ENCODE peak calls at places on chromosomes 3 and 15, in nine cellular contexts. One of them, this sample, is unnamed.

GRCh38 chr15:42385206-42385979 is 26.1 kb downstream of the CAPN3 start:
- DNase-seq in T-cell: no peak
- DNase-seq in NCI-H748 treated with DMSO at 0.1 percent for 48 hours: peak; percentile 12
- DNase-seq in T-helper 17 cell: no peak
- DNase-seq in HS-27A: no peak
- DNase-seq in psoas muscle: no peak
- DNase-seq in RKO: peak; percentile 51
- DNase-seq in ELF-1: peak; percentile 86
- DNase-seq in NCI-H1092: no peak
- DNase-seq in this sample: peak; percentile 28

GRCh38 chr3:99242271-99242670 is 340.8 kb upstream of the DCBLD2 start:
- DNase-seq in T-cell: no peak
- DNase-seq in NCI-H748 treated with DMSO at 0.1 percent for 48 hours: no peak
- DNase-seq in T-helper 17 cell: no peak
- DNase-seq in HS-27A: no peak
- DNase-seq in psoas muscle: no peak
- DNase-seq in RKO: no peak
- DNase-seq in ELF-1: no peak
- DNase-seq in NCI-H1092: no peak
- DNase-seq in this sample: no peak

GRCh38 chr3:51057111-51057510 is 328.0 kb upstream of the MANF start:
- DNase-seq in T-cell: no peak
- DNase-seq in NCI-H748 treated with DMSO at 0.1 percent for 48 hours: no peak
- DNase-seq in T-helper 17 cell: no peak
- DNase-seq in HS-27A: no peak
- DNase-seq in psoas muscle: no peak
- DNase-seq in RKO: no peak
- DNase-seq in ELF-1: no peak
- DNase-seq in NCI-H1092: no peak
- DNase-seq in this sample: no peak

GRCh38 chr3:28171962-28172361 is 69.5 kb upstream of the CMC1 start:
- DNase-seq in T-cell: no peak
- DNase-seq in NCI-H748 treated with DMSO at 0.1 percent for 48 hours: no peak
- DNase-seq in T-helper 17 cell: no peak
- DNase-seq in HS-27A: no peak
- DNase-seq in psoas muscle: no peak
- DNase-seq in RKO: no peak
- DNase-seq in ELF-1: no peak
- DNase-seq in NCI-H1092: no peak
- DNase-seq in this sample: no peak

GRCh38 chr3:35383719-35384555 is 255.4 kb upstream of the ARPP21 start:
- DNase-seq in T-cell: no peak
- DNase-seq in NCI-H748 treated with DMSO at 0.1 percent for 48 hours: no peak
- DNase-seq in T-helper 17 cell: no peak
- DNase-seq in HS-27A: no peak
- DNase-seq in psoas muscle: no peak
- DNase-seq in RKO: peak; percentile 1
- DNase-seq in ELF-1: no peak
- DNase-seq in NCI-H1092: no peak
- DNase-seq in this sample: peak; percentile 5

GRCh38 chr15:31131853-31132375 is 30.4 kb upstream of the TRPM1 start:
- DNase-seq in T-cell: no peak
- DNase-seq in NCI-H748 treated with DMSO at 0.1 percent for 48 hours: no peak
- DNase-seq in T-helper 17 cell: no peak
- DNase-seq in HS-27A: no peak
- DNase-seq in psoas muscle: no peak
- DNase-seq in RKO: no peak
- DNase-seq in ELF-1: no peak
- DNase-seq in NCI-H1092: no peak
- DNase-seq in this sample: no peak

GRCh38 chr15:23869391-23869790 is 182.3 kb upstream of the NDN start:
- DNase-seq in T-cell: no peak
- DNase-seq in NCI-H748 treated with DMSO at 0.1 percent for 48 hours: no peak
- DNase-seq in T-helper 17 cell: no peak
- DNase-seq in HS-27A: no peak
- DNase-seq in psoas muscle: peak; percentile 61
- DNase-seq in RKO: no peak
- DNase-seq in ELF-1: peak; percentile 88
- DNase-seq in NCI-H1092: no peak
- DNase-seq in this sample: no peak

GRCh38 chr15:85482896-85483295 is 102.5 kb downstream of the AKAP13 start:
- DNase-seq in T-cell: no peak
- DNase-seq in NCI-H748 treated with DMSO at 0.1 percent for 48 hours: no peak
- DNase-seq in T-helper 17 cell: no peak
- DNase-seq in HS-27A: no peak
- DNase-seq in psoas muscle: no peak
- DNase-seq in RKO: no peak
- DNase-seq in ELF-1: peak; percentile 65
- DNase-seq in NCI-H1092: no peak
- DNase-seq in this sample: peak; percentile 33

GRCh38 chr15:79595995-79596622 is 164.0 kb downstream of the MINAR1 start:
- DNase-seq in T-cell: peak; percentile 10
- DNase-seq in NCI-H748 treated with DMSO at 0.1 percent for 48 hours: peak; percentile 63
- DNase-seq in T-helper 17 cell: no peak
- DNase-seq in HS-27A: peak; percentile 81
- DNase-seq in psoas muscle: no peak
- DNase-seq in RKO: peak; percentile 92
- DNase-seq in ELF-1: peak; percentile 92
- DNase-seq in NCI-H1092: peak; percentile 79
- DNase-seq in this sample: peak; percentile 11

GRCh38 chr3:144235489-144235888 is 263.9 kb downstream of the DIPK2A start:
- DNase-seq in T-cell: no peak
- DNase-seq in NCI-H748 treated with DMSO at 0.1 percent for 48 hours: no peak
- DNase-seq in T-helper 17 cell: no peak
- DNase-seq in HS-27A: no peak
- DNase-seq in psoas muscle: no peak
- DNase-seq in RKO: no peak
- DNase-seq in ELF-1: no peak
- DNase-seq in NCI-H1092: no peak
- DNase-seq in this sample: no peak

GRCh38 chr3:171261487-171261886 is 198.7 kb downstream of the TNIK start:
- DNase-seq in T-cell: no peak
- DNase-seq in NCI-H748 treated with DMSO at 0.1 percent for 48 hours: no peak
- DNase-seq in T-helper 17 cell: no peak
- DNase-seq in HS-27A: no peak
- DNase-seq in psoas muscle: no peak
- DNase-seq in RKO: peak; percentile 4
- DNase-seq in ELF-1: no peak
- DNase-seq in NCI-H1092: no peak
- DNase-seq in this sample: no peak

GRCh38 chr3:174397848-174398247 is 461.3 kb upstream of the NAALADL2 start:
- DNase-seq in T-cell: no peak
- DNase-seq in NCI-H748 treated with DMSO at 0.1 percent for 48 hours: no peak
- DNase-seq in T-helper 17 cell: no peak
- DNase-seq in HS-27A: no peak
- DNase-seq in psoas muscle: no peak
- DNase-seq in RKO: peak; percentile 66
- DNase-seq in ELF-1: no peak
- DNase-seq in NCI-H1092: no peak
- DNase-seq in this sample: no peak

GRCh38 chr3:30343067-30343831 is 263.2 kb upstream of the TGFBR2 start:
- DNase-seq in T-cell: no peak
- DNase-seq in NCI-H748 treated with DMSO at 0.1 percent for 48 hours: no peak
- DNase-seq in T-helper 17 cell: no peak
- DNase-seq in HS-27A: no peak
- DNase-seq in psoas muscle: no peak
- DNase-seq in RKO: no peak
- DNase-seq in ELF-1: no peak
- DNase-seq in NCI-H1092: no peak
- DNase-seq in this sample: no peak

GRCh38 chr15:64072812-64073211 is 20.8 kb downstream of the CIAO2A start:
- DNase-seq in T-cell: no peak
- DNase-seq in NCI-H748 treated with DMSO at 0.1 percent for 48 hours: no peak
- DNase-seq in T-helper 17 cell: no peak
- DNase-seq in HS-27A: no peak
- DNase-seq in psoas muscle: no peak
- DNase-seq in RKO: no peak
- DNase-seq in ELF-1: no peak
- DNase-seq in NCI-H1092: no peak
- DNase-seq in this sample: no peak

GRCh38 chr3:155631323-155632019 is 113.4 kb downstream of the PLCH1 start:
- DNase-seq in T-cell: no peak
- DNase-seq in NCI-H748 treated with DMSO at 0.1 percent for 48 hours: no peak
- DNase-seq in T-helper 17 cell: no peak
- DNase-seq in HS-27A: no peak
- DNase-seq in psoas muscle: no peak
- DNase-seq in RKO: no peak
- DNase-seq in ELF-1: no peak
- DNase-seq in NCI-H1092: no peak
- DNase-seq in this sample: no peak

GRCh38 chr3:31250116-31250813 is 282.5 kb upstream of the STT3B start:
- DNase-seq in T-cell: no peak
- DNase-seq in NCI-H748 treated with DMSO at 0.1 percent for 48 hours: no peak
- DNase-seq in T-helper 17 cell: no peak
- DNase-seq in HS-27A: no peak
- DNase-seq in psoas muscle: no peak
- DNase-seq in RKO: no peak
- DNase-seq in ELF-1: peak; percentile 34
- DNase-seq in NCI-H1092: no peak
- DNase-seq in this sample: no peak

GRCh38 chr15:39785139-39785538 is 2.5 kb upstream of the FSIP1 start:
- DNase-seq in T-cell: no peak
- DNase-seq in NCI-H748 treated with DMSO at 0.1 percent for 48 hours: no peak
- DNase-seq in T-helper 17 cell: no peak
- DNase-seq in HS-27A: no peak
- DNase-seq in psoas muscle: no peak
- DNase-seq in RKO: no peak
- DNase-seq in ELF-1: no peak
- DNase-seq in NCI-H1092: no peak
- DNase-seq in this sample: no peak

GRCh38 chr3:193335031-193335430 is 43.5 kb downstream of the ATP13A5 start:
- DNase-seq in T-cell: no peak
- DNase-seq in NCI-H748 treated with DMSO at 0.1 percent for 48 hours: no peak
- DNase-seq in T-helper 17 cell: no peak
- DNase-seq in HS-27A: no peak
- DNase-seq in psoas muscle: no peak
- DNase-seq in RKO: peak; percentile 23
- DNase-seq in ELF-1: no peak
- DNase-seq in NCI-H1092: no peak
- DNase-seq in this sample: no peak

GRCh38 chr3:16824085-16824696 is 60.6 kb upstream of the PLCL2 start:
- DNase-seq in T-cell: peak; percentile 5
- DNase-seq in NCI-H748 treated with DMSO at 0.1 percent for 48 hours: no peak
- DNase-seq in T-helper 17 cell: no peak
- DNase-seq in HS-27A: no peak
- DNase-seq in psoas muscle: no peak
- DNase-seq in RKO: no peak
- DNase-seq in ELF-1: no peak
- DNase-seq in NCI-H1092: no peak
- DNase-seq in this sample: no peak

GRCh38 chr3:4332574-4332973 is 29.4 kb downstream of the SETMAR start:
- DNase-seq in T-cell: no peak
- DNase-seq in NCI-H748 treated with DMSO at 0.1 percent for 48 hours: no peak
- DNase-seq in T-helper 17 cell: no peak
- DNase-seq in HS-27A: no peak
- DNase-seq in psoas muscle: no peak
- DNase-seq in RKO: no peak
- DNase-seq in ELF-1: no peak
- DNase-seq in NCI-H1092: no peak
- DNase-seq in this sample: no peak

GRCh38 chr15:29170496-29170895 is 99.1 kb downstream of the NSMCE3 start:
- DNase-seq in T-cell: no peak
- DNase-seq in NCI-H748 treated with DMSO at 0.1 percent for 48 hours: no peak
- DNase-seq in T-helper 17 cell: no peak
- DNase-seq in HS-27A: no peak
- DNase-seq in psoas muscle: no peak
- DNase-seq in RKO: no peak
- DNase-seq in ELF-1: no peak
- DNase-seq in NCI-H1092: no peak
- DNase-seq in this sample: no peak

GRCh38 chr15:93246266-93247242 is 157.5 kb upstream of the RGMA start:
- DNase-seq in T-cell: no peak
- DNase-seq in NCI-H748 treated with DMSO at 0.1 percent for 48 hours: peak; percentile 68
- DNase-seq in T-helper 17 cell: no peak
- DNase-seq in HS-27A: no peak
- DNase-seq in psoas muscle: no peak
- DNase-seq in RKO: no peak
- DNase-seq in ELF-1: peak; percentile 28
- DNase-seq in NCI-H1092: no peak
- DNase-seq in this sample: no peak

GRCh38 chr15:73183071-73183470 is 130.8 kb downstream of the NEO1 start:
- DNase-seq in T-cell: no peak
- DNase-seq in NCI-H748 treated with DMSO at 0.1 percent for 48 hours: no peak
- DNase-seq in T-helper 17 cell: no peak
- DNase-seq in HS-27A: no peak
- DNase-seq in psoas muscle: no peak
- DNase-seq in RKO: no peak
- DNase-seq in ELF-1: no peak
- DNase-seq in NCI-H1092: no peak
- DNase-seq in this sample: no peak

GRCh38 chr3:175316799-175317198 is 457.7 kb downstream of the NAALADL2 start:
- DNase-seq in T-cell: no peak
- DNase-seq in NCI-H748 treated with DMSO at 0.1 percent for 48 hours: no peak
- DNase-seq in T-helper 17 cell: no peak
- DNase-seq in HS-27A: no peak
- DNase-seq in psoas muscle: no peak
- DNase-seq in RKO: no peak
- DNase-seq in ELF-1: no peak
- DNase-seq in NCI-H1092: no peak
- DNase-seq in this sample: no peak

GRCh38 chr15:31328999-31329639 is 2.5 kb downstream of the KLF13 start:
- DNase-seq in T-cell: no peak
- DNase-seq in NCI-H748 treated with DMSO at 0.1 percent for 48 hours: no peak
- DNase-seq in T-helper 17 cell: peak; percentile 41
- DNase-seq in HS-27A: no peak
- DNase-seq in psoas muscle: peak; percentile 60
- DNase-seq in RKO: no peak
- DNase-seq in ELF-1: no peak
- DNase-seq in NCI-H1092: no peak
- DNase-seq in this sample: no peak

GRCh38 chr3:161854232-161854771 is 357.7 kb downstream of the OTOL1 start:
- DNase-seq in T-cell: no peak
- DNase-seq in NCI-H748 treated with DMSO at 0.1 percent for 48 hours: no peak
- DNase-seq in T-helper 17 cell: no peak
- DNase-seq in HS-27A: peak; percentile 66
- DNase-seq in psoas muscle: no peak
- DNase-seq in RKO: no peak
- DNase-seq in ELF-1: peak; percentile 83
- DNase-seq in NCI-H1092: no peak
- DNase-seq in this sample: no peak

GRCh38 chr15:71458089-71458660 is 342.9 kb downstream of the THSD4 start:
- DNase-seq in T-cell: no peak
- DNase-seq in NCI-H748 treated with DMSO at 0.1 percent for 48 hours: no peak
- DNase-seq in T-helper 17 cell: no peak
- DNase-seq in HS-27A: no peak
- DNase-seq in psoas muscle: no peak
- DNase-seq in RKO: no peak
- DNase-seq in ELF-1: no peak
- DNase-seq in NCI-H1092: no peak
- DNase-seq in this sample: no peak

GRCh38 chr3:60841355-60841754 is 409.9 kb downstream of the FHIT start:
- DNase-seq in T-cell: no peak
- DNase-seq in NCI-H748 treated with DMSO at 0.1 percent for 48 hours: no peak
- DNase-seq in T-helper 17 cell: no peak
- DNase-seq in HS-27A: no peak
- DNase-seq in psoas muscle: no peak
- DNase-seq in RKO: no peak
- DNase-seq in ELF-1: no peak
- DNase-seq in NCI-H1092: no peak
- DNase-seq in this sample: no peak

GRCh38 chr3:40464339-40465110 is 7.4 kb downstream of the RPL14 start:
- DNase-seq in T-cell: peak; percentile 25
- DNase-seq in NCI-H748 treated with DMSO at 0.1 percent for 48 hours: no peak
- DNase-seq in T-helper 17 cell: no peak
- DNase-seq in HS-27A: no peak
- DNase-seq in psoas muscle: no peak
- DNase-seq in RKO: no peak
- DNase-seq in ELF-1: no peak
- DNase-seq in NCI-H1092: no peak
- DNase-seq in this sample: no peak

GRCh38 chr3:57556459-57557087 is 499 bp downstream of the PDE12 start:
- DNase-seq in T-cell: peak; percentile 13
- DNase-seq in NCI-H748 treated with DMSO at 0.1 percent for 48 hours: no peak
- DNase-seq in T-helper 17 cell: peak; percentile 19
- DNase-seq in HS-27A: no peak
- DNase-seq in psoas muscle: peak; percentile 64
- DNase-seq in RKO: peak; percentile 43
- DNase-seq in ELF-1: no peak
- DNase-seq in NCI-H1092: no peak
- DNase-seq in this sample: no peak

GRCh38 chr3:84439476-84439875 is 519.3 kb upstream of the CADM2 start:
- DNase-seq in T-cell: no peak
- DNase-seq in NCI-H748 treated with DMSO at 0.1 percent for 48 hours: no peak
- DNase-seq in T-helper 17 cell: no peak
- DNase-seq in HS-27A: no peak
- DNase-seq in psoas muscle: no peak
- DNase-seq in RKO: peak; percentile 10
- DNase-seq in ELF-1: no peak
- DNase-seq in NCI-H1092: no peak
- DNase-seq in this sample: no peak